ENCODE peak calls at places on chromosomes 6 and 20, in five cellular contexts. O, N, L, A and C are unnamed samples.

GRCh38 chr6:35562060-35562459 is 49.4 kb upstream of the TULP1 start:
- DNase-seq in A (no peak), O (no peak), N (no peak), L (no peak), C (no peak)

GRCh38 chr20:54095824-54096223 is 25.4 kb upstream of the BCAS1 start:
- DNase-seq in L (no peak), A (no peak), O (no peak), N (no peak), C (no peak)

GRCh38 chr20:59402697-59403096 is 102.3 kb downstream of the EDN3 start:
- DNase-seq in N (no peak), L (no peak), A (no peak), O (no peak), C (no peak)

GRCh38 chr6:16851758-16852157 is 90.5 kb upstream of the ATXN1 start:
- DNase-seq in N (no peak), L (no peak), O (peak), A (no peak), C (no peak)

GRCh38 chr6:44041461-44042260 is 85.6 kb downstream of the MRPL14 start:
- DNase-seq in L (peak), N (no peak), O (no peak), A (peak), C (peak)

GRCh38 chr20:23622839-23623343 is 14.9 kb downstream of the CST3 start:
- DNase-seq in O (no peak), N (peak), L (peak), A (no peak), C (no peak)

GRCh38 chr20:59055302-59055701 is 12.7 kb upstream of the PRELID3B start:
- DNase-seq in O (no peak), N (no peak), L (no peak), A (no peak), C (no peak)

GRCh38 chr6:5102266-5102970 is 17.3 kb downstream of the PPP1R3G start:
- DNase-seq in N (no peak), O (no peak), A (no peak), L (no peak), C (no peak)

GRCh38 chr20:62717933-62718332 is 9.3 kb downstream of the NTSR1 start:
- DNase-seq in O (no peak), L (no peak), A (no peak), N (no peak), C (no peak)

GRCh38 chr20:22924036-22924737 is 110.9 kb upstream of the SSTR4 start:
- DNase-seq in O (no peak), A (no peak), N (no peak), L (peak), C (no peak)

GRCh38 chr6:98823845-98824162 is 10.6 kb upstream of the POU3F2 start:
- DNase-seq in O (no peak), L (no peak), N (no peak), A (no peak), C (peak)
- TF ChIP-seq EZH2 in O (no peak), L (no peak), N (no peak), A (no peak), C (no peak)

GRCh38 chr20:36543187-36544133 is 2.1 kb downstream of the MYL9 start:
- DNase-seq in A (no peak), N (no peak), O (no peak), L (no peak), C (no peak)
- TF ChIP-seq CREB1 in A (no peak), N (no peak), O (no peak), L (no peak), C (no peak)

GRCh38 chr20:9508696-9509178 is 5.7 kb upstream of the LAMP5 start:
- DNase-seq in N (no peak), L (no peak), A (no peak), O (no peak), C (peak)

GRCh38 chr20:9506337-9506821 is 8.0 kb upstream of the LAMP5 start:
- DNase-seq in A (no peak), L (no peak), N (no peak), O (no peak), C (peak)

GRCh38 chr20:9508240-9508661 is 6.1 kb upstream of the LAMP5 start:
- DNase-seq in O (no peak), L (no peak), A (no peak), N (no peak), C (peak)

GRCh38 chr20:9507544-9508239 is 6.7 kb upstream of the LAMP5 start:
- DNase-seq in A (no peak), N (no peak), L (no peak), O (no peak), C (peak)

DNA sequence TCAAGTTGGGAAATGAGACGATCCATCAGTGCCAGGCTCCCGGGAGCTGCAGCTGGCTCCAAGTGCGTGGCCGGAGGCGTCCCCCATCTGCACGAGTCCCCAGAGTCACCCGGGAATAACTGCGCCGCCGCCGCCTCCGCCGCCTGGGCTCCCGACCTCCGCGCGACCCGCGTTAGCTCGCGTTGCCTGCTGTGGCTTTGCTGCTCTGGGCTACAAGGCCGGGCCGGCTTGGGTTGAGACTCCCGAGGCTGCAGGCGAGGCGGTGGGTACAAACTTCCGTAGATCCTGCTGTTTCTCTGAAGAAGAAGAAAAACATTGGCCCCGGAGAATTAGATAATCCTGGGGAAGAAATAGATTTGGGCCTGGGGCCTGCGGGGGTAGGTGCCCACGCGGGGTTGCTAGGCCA is 7.4 kb upstream of the LAMP5 start:
- DNase-seq in A (no peak), N (no peak), O (no peak), L (no peak), C (peak)
- TF ChIP-seq EZH2 in A (peak), N (no peak), O (no peak), L (no peak), C (peak)

GRCh38 chr6:118719351-118720124 is 68.1 kb upstream of the CEP85L start:
- DNase-seq in O (no peak), A (no peak), L (no peak), N (no peak), C (no peak)
- TF ChIP-seq CREB1 in O (no peak), A (no peak), L (no peak), N (no peak), C (no peak)

GRCh38 chr20:16283978-16284377 is 289.3 kb downstream of the KIF16B start:
- DNase-seq in L (no peak), A (no peak), N (no peak), O (no peak), C (no peak)
- TF ChIP-seq EZH2 in L (no peak), A (no peak), N (no peak), O (no peak), C (no peak)